ENCODE peak calls at places on chromosomes 2 and 18, in four cellular contexts. M is tibial nerve, R is lower lobe of right lung, G is PC-9. Y is an unnamed sample. For H3K4me1, the result is how much of the 10 kb centered on the place peaks cover.

GRCh38 chr2:45697190-45697589 is 45.7 kb downstream of the PRKCE start:
- DNase-seq in R (no peak), M (no peak), G (no peak), Y (no peak)

GRCh38 chr18:74234326-74235171 is 57.2 kb downstream of the CYB5A start:
- DNase-seq in R (no peak), G (peak), M (no peak), Y (no peak)

GRCh38 chr2:120316528-120317179 is 29.3 kb upstream of the INHBB start:
- DNase-seq in R (peak), M (no peak), G (no peak), Y (no peak)

GRCh38 chr2:111657351-111657975 is 226.5 kb downstream of the ANAPC1 start:
- DNase-seq in G (no peak), M (no peak), R (no peak), Y (no peak)

GRCh38 chr2:5740853-5741252 is 48.7 kb downstream of the SOX11 start:
- DNase-seq in R (no peak), M (no peak), G (no peak), Y (no peak)

GRCh38 chr2:48733067-48733503 is 22.4 kb downstream of the LHCGR start:
- DNase-seq in G (no peak), R (no peak), M (no peak), Y (no peak)

GRCh38 chr2:45282646-45283045 is 273.4 kb upstream of the SIX2 start:
- DNase-seq in R (no peak), M (no peak), G (peak), Y (no peak)

GRCh38 chr2:72496479-72496878 is 329.4 kb downstream of the EXOC6B start:
- DNase-seq in R (no peak), G (no peak), M (no peak), Y (no peak)

GRCh38 chr2:200298015-200298414 is 8.5 kb upstream of the SPATS2L start:
- DNase-seq in R (no peak), G (no peak), M (no peak), Y (no peak)

GRCh38 chr18:14974576-14974975 is 226.6 kb downstream of the ANKRD30B start:
- DNase-seq in G (peak), M (no peak), R (no peak), Y (no peak)

GRCh38 chr2:239791727-239792648 is 233.2 kb downstream of the NDUFA10 start:
- DNase-seq in G (no peak), M (no peak), R (no peak), Y (peak)

GRCh38 chr18:23626451-23627279 is 36.0 kb downstream of the ANKRD29 start:
- DNase-seq in R (no peak), G (peak), M (no peak), Y (no peak)

GRCh38 chr2:187528042-187528441 is 26.2 kb downstream of the TFPI start:
- DNase-seq in M (no peak), G (no peak), R (no peak), Y (no peak)

GRCh38 chr18:47413327-47413726 is 161.9 kb upstream of the SKOR2 start:
- DNase-seq in M (no peak), R (no peak), G (no peak), Y (no peak)

GRCh38 chr2:239162141-239162821 is 238.5 kb downstream of the HDAC4 start:
- DNase-seq in G (no peak), R (peak), M (peak), Y (peak)

GRCh38 chr2:201953386-201953785 is 80.3 kb upstream of the FZD7 start:
- DNase-seq in G (no peak), R (no peak), M (no peak), Y (no peak)

GRCh38 chr2:47815764-47816163 is 32.8 kb downstream of the MSH6 start:
- DNase-seq in R (no peak), M (no peak), G (no peak), Y (no peak)

GRCh38 chr2:203097735-203098134 is 83.1 kb downstream of the NBEAL1 start:
- DNase-seq in R (no peak), M (no peak), G (no peak), Y (no peak)

GRCh38 chr2:32836961-32837360 is 109.8 kb upstream of the LTBP1 start:
- DNase-seq in G (no peak), M (no peak), R (no peak), Y (no peak)

GRCh38 chr2:233428438-233428837 is 74.1 kb downstream of the DGKD start:
- DNase-seq in R (no peak), G (no peak), M (no peak), Y (peak)

GRCh38 chr2:3305952-3306351 is 71.7 kb downstream of the EIPR1 start:
- DNase-seq in G (no peak), R (peak), M (no peak), Y (no peak)

GRCh38 chr2:136135924-136136906 is 18.3 kb upstream of the CXCR4 start:
- DNase-seq in M (no peak), G (no peak), R (peak), Y (peak)

GRCh38 chr2:83016343-83017110 is 1442.6 kb downstream of the SUCLG1 start:
- DNase-seq in G (no peak), M (no peak), R (no peak), Y (no peak)

GRCh38 chr2:164061129-164061746 is 325.4 kb upstream of the FIGN start:
- DNase-seq in M (no peak), R (no peak), G (no peak), Y (no peak)

GRCh38 chr2:124136110-124136509 is 111.0 kb downstream of the CNTNAP5 start:
- DNase-seq in M (no peak), G (no peak), R (no peak), Y (no peak)

GRCh38 chr2:35428548-35428947 is 927.0 kb upstream of the CRIM1 start:
- DNase-seq in G (no peak), R (peak), M (no peak), Y (no peak)

GRCh38 chr2:70125498-70125898 is 38.2 kb downstream of the PCBP1 start:
- DNase-seq in G (no peak), M (no peak), R (no peak), Y (no peak)

GRCh38 chr2:99851811-99852210 is 290.6 kb downstream of the AFF3 start:
- DNase-seq in R (no peak), M (no peak), G (no peak), Y (no peak)
- TF ChIP-seq CTCF in R (no peak), M (no peak), G (no peak), Y (no peak)

GRCh38 chr2:105328281-105329196 is 996 bp downstream of the TGFBRAP1 start:
- DNase-seq in M (no peak), R (no peak), G (no peak), Y (no peak)
- H3K4me1 ChIP-seq in M (under half), R (under half), G (under half), Y (under half)

GRCh38 chr2:23301151-23301550 is 83.8 kb upstream of the KLHL29 start:
- DNase-seq in M (no peak), R (no peak), G (no peak), Y (no peak)

GRCh38 chr2:23298551-23298950 is 86.4 kb upstream of the KLHL29 start:
- DNase-seq in R (no peak), G (no peak), M (no peak), Y (no peak)

GRCh38 chr2:23294238-23294637 is 90.7 kb upstream of the KLHL29 start:
- DNase-seq in G (no peak), R (no peak), M (no peak), Y (no peak)

GRCh38 chr2:23299796-23300195 is 85.2 kb upstream of the KLHL29 start:
- DNase-seq in R (no peak), M (no peak), G (no peak), Y (no peak)
- TF ChIP-seq CTCF in R (no peak), M (no peak), G (no peak), Y (no peak)

DNA sequence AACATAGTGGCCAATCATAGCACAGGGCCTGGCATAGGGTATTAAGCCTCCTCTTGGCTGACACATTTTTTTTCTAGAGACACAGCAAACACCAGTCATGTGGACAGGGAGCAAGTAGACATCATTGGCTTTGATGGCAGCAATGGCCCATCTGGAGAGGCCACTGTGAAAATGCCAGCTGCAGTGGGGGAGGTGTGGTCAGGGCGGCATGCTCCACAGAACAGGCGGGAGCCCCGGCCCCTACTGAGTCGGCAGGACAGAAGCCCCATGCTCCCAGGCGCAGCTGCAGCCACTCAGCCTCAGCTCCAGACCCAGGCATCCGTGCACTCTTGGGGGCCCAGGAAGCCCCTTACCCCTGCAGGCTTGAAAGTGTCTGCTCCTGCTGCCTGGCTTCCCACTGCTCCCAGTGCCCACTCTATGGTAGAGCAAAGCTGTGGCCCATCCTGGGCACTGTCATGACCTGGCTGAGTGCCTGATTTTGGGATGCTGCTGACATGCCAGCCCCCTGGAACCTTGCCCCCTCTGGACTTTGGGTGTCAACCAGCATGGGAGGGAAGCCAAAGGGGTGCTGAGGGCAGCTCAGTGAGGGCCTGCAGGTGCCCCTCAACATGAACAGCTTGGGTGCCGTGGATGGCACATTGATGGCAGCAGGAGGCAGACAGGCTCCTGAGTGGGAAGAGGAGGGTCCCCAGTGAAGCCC is 23.3 kb upstream of the UBE2F start:
- DNase-seq in M (no peak), G (no peak), R (no peak), Y (no peak)
- H3K4me1 ChIP-seq in M (under half), G (under half), R (under half), Y (under half)

GRCh38 chr2:105398522-105399206 is at the start of gene FHL2:
- DNase-seq in M (peak), R (peak), G (peak), Y (no peak)
- TF ChIP-seq CTCF in M (peak), R (peak), G (peak), Y (peak)